ENCODE peak calls at places on chromosome 1, in four cellular contexts. L is ureter, V is cardiac muscle cell, X is mucosa of gallbladder. U is an unnamed sample.
A peak's percentile ranks its signal among the peaks of the same experiment; 100 is the strongest.

GRCh38 chr1:22673486-22674409 is 20.7 kb downstream of the C1QB start:
- DNase-seq in V (peak; percentile 78), L (no peak), X (peak; percentile 60), U (no peak)

GRCh38 chr1:85707267-85707989 is 805 bp downstream of the ZNHIT6 start:
- DNase-seq in X (no peak), L (no peak), V (peak; percentile 6), U (no peak)

GRCh38 chr1:77126309-77126708 is 92.9 kb downstream of the PIGK start:
- DNase-seq in X (peak; percentile 44), L (no peak), V (peak; percentile 84), U (peak; percentile 37)

GRCh38 chr1:51342591-51343206 is 12.3 kb upstream of the TTC39A start:
- DNase-seq in L (no peak), V (no peak), X (no peak), U (no peak)

GRCh38 chr1:112007169-112007568 is 17.7 kb upstream of the KCND3 start:
- DNase-seq in V (no peak), L (no peak), X (no peak), U (no peak)

GRCh38 chr1:230067871-230068814 is 1.1 kb downstream of the GALNT2 start:
- DNase-seq in L (no peak), V (peak; percentile 36), X (peak; percentile 13), U (peak; percentile 17)

GRCh38 chr1:87600848-87601247 is 272.2 kb downstream of the LMO4 start:
- DNase-seq in L (no peak), V (no peak), X (no peak), U (no peak)

GRCh38 chr1:175073633-175074032 is 6.0 kb downstream of the TNN start:
- DNase-seq in X (no peak), V (no peak), L (no peak), U (no peak)

GRCh38 chr1:67557731-67558448 is 127.1 kb upstream of the GADD45A start:
- DNase-seq in X (no peak), V (no peak), L (no peak), U (no peak)

GRCh38 chr1:109996476-109996875 is 11.9 kb downstream of the AHCYL1 start:
- DNase-seq in V (peak; percentile 70), L (no peak), X (no peak), U (no peak)

GRCh38 chr1:2449636-2450454 is 26.2 kb upstream of the PLCH2 start:
- DNase-seq in X (no peak), V (no peak), L (no peak), U (no peak)

GRCh38 chr1:66571789-66572188 is 37.8 kb downstream of the SGIP1 start:
- DNase-seq in X (no peak), L (no peak), V (no peak), U (no peak)

GRCh38 chr1:21764615-21765423 is 18.1 kb downstream of the USP48 start:
- DNase-seq in L (no peak), V (peak; percentile 92), X (peak; percentile 63), U (peak; percentile 59)

GRCh38 chr1:201348211-201348566 is 29.3 kb downstream of the TNNT2 start:
- DNase-seq in L (no peak), X (peak; percentile 32), V (peak; percentile 47), U (no peak)

GRCh38 chr1:108848802-108849201 is 8.1 kb downstream of the AKNAD1 start:
- DNase-seq in L (no peak), X (no peak), V (no peak), U (no peak)

GRCh38 chr1:108747128-108747827 is 804 bp downstream of the STXBP3 start:
- DNase-seq in V (peak; percentile 88), X (peak; percentile 77), L (peak; percentile 73), U (peak; percentile 79)

GRCh38 chr1:6603424-6603850 is 768 bp upstream of the KLHL21 start:
- DNase-seq in L (no peak), X (peak; percentile 53), V (peak; percentile 84), U (no peak)

GRCh38 chr1:94020764-94021579 is 100.0 kb downstream of the ABCA4 start:
- DNase-seq in V (peak; percentile 98), X (no peak), L (no peak), U (no peak)

GRCh38 chr1:149936992-149937705 is 470 bp upstream of the MTMR11 start:
- DNase-seq in V (peak; percentile 38), X (peak; percentile 65), L (no peak), U (peak; percentile 32)

GRCh38 chr1:228090613-228091081 is 8.1 kb downstream of the ARF1 start:
- DNase-seq in V (peak; percentile 15), L (no peak), X (no peak), U (no peak)

GRCh38 chr1:205335692-205336091 is 14.1 kb upstream of the NUAK2 start:
- DNase-seq in L (peak; percentile 85), V (peak; percentile 78), X (peak; percentile 80), U (peak; percentile 57)

GRCh38 chr1:209710837-209711236 is 6.2 kb downstream of the HSD11B1 start:
- DNase-seq in L (no peak), X (no peak), V (no peak), U (no peak)

GRCh38 chr1:25643962-25644361 is 27.4 kb downstream of the MAN1C1 start:
- DNase-seq in X (no peak), V (no peak), L (no peak), U (no peak)

GRCh38 chr1:164613176-164613575 is 54.2 kb downstream of the PBX1 start:
- DNase-seq in V (no peak), X (peak; percentile 67), L (no peak), U (peak; percentile 59)

GRCh38 chr1:63645301-63645700 is 52.1 kb downstream of the PGM1 start:
- DNase-seq in V (peak; percentile 40), X (no peak), L (no peak), U (no peak)

GRCh38 chr1:168112673-168113305 is 23.9 kb downstream of the GPR161 start:
- DNase-seq in L (peak; percentile 71), V (peak; percentile 90), X (no peak), U (peak; percentile 68)

GRCh38 chr1:151371340-151371739 is 1.2 kb downstream of the SELENBP1 start:
- DNase-seq in L (peak; percentile 75), X (peak; percentile 86), V (peak; percentile 69), U (peak; percentile 59)

GRCh38 chr1:154955039-154955717 is 721 bp downstream of the PBXIP1 start:
- DNase-seq in V (peak; percentile 83), X (peak; percentile 77), L (no peak), U (no peak)

GRCh38 chr1:27527223-27527856 is 37.4 kb upstream of the WASF2 start:
- DNase-seq in X (peak; percentile 56), L (peak; percentile 63), V (peak; percentile 55), U (peak; percentile 76)